ENCODE peak calls at places on chromosomes 2 and 18, in four cellular contexts. One of them, this sample, is unnamed.

GRCh38 chr2:128392207-128392606 is 73.5 kb upstream of the HS6ST1 start:
- DNase-seq in AG09319: no peak
- DNase-seq in HTR-8/SVneo: no peak
- DNase-seq in naive thymus-derived CD8-positive, alpha-beta T cell: no peak
- DNase-seq in this sample: no peak

GRCh38 chr18:39772155-39772919 is 2182.7 kb upstream of the PIK3C3 start:
- DNase-seq in AG09319: no peak
- DNase-seq in HTR-8/SVneo: no peak
- DNase-seq in naive thymus-derived CD8-positive, alpha-beta T cell: no peak
- DNase-seq in this sample: no peak

GRCh38 chr2:8548871-8549221 is 133.0 kb upstream of the ID2 start:
- DNase-seq in AG09319: no peak
- DNase-seq in HTR-8/SVneo: no peak
- DNase-seq in naive thymus-derived CD8-positive, alpha-beta T cell: no peak
- DNase-seq in this sample: no peak

GRCh38 chr2:208101716-208102631 is 22.4 kb downstream of the CRYGD start:
- DNase-seq in AG09319: no peak
- DNase-seq in HTR-8/SVneo: peak
- DNase-seq in naive thymus-derived CD8-positive, alpha-beta T cell: no peak
- DNase-seq in this sample: no peak

GRCh38 chr18:21000667-21001066 is 110.9 kb downstream of the ROCK1 start:
- DNase-seq in AG09319: no peak
- DNase-seq in HTR-8/SVneo: no peak
- DNase-seq in naive thymus-derived CD8-positive, alpha-beta T cell: no peak
- DNase-seq in this sample: no peak

GRCh38 chr2:202035089-202035940 is 1.7 kb downstream of the FZD7 start:
- DNase-seq in AG09319: peak
- DNase-seq in HTR-8/SVneo: no peak
- DNase-seq in naive thymus-derived CD8-positive, alpha-beta T cell: peak
- DNase-seq in this sample: peak

GRCh38 chr2:41884718-41885117 is 163.1 kb upstream of the PKDCC start:
- DNase-seq in AG09319: no peak
- DNase-seq in HTR-8/SVneo: no peak
- DNase-seq in naive thymus-derived CD8-positive, alpha-beta T cell: no peak
- DNase-seq in this sample: no peak

GRCh38 chr18:46755315-46756171 is 1.3 kb downstream of the ST8SIA5 start:
- DNase-seq in AG09319: no peak
- DNase-seq in HTR-8/SVneo: no peak
- DNase-seq in naive thymus-derived CD8-positive, alpha-beta T cell: no peak
- DNase-seq in this sample: no peak

GRCh38 chr2:120797421-120798289 is 62.0 kb downstream of the GLI2 start:
- DNase-seq in AG09319: no peak
- DNase-seq in HTR-8/SVneo: no peak
- DNase-seq in naive thymus-derived CD8-positive, alpha-beta T cell: no peak
- DNase-seq in this sample: no peak

GRCh38 chr2:158205215-158205614 is 103.5 kb downstream of the UPP2 start:
- DNase-seq in AG09319: no peak
- DNase-seq in HTR-8/SVneo: no peak
- DNase-seq in naive thymus-derived CD8-positive, alpha-beta T cell: no peak
- DNase-seq in this sample: no peak

GRCh38 chr2:176107731-176108181 is 676 bp downstream of the HOXD11 start:
- DNase-seq in AG09319: no peak
- DNase-seq in HTR-8/SVneo: no peak
- DNase-seq in naive thymus-derived CD8-positive, alpha-beta T cell: no peak
- DNase-seq in this sample: no peak

GRCh38 chr2:15506231-15506819 is 54.8 kb downstream of the NBAS start:
- DNase-seq in AG09319: no peak
- DNase-seq in HTR-8/SVneo: no peak
- DNase-seq in naive thymus-derived CD8-positive, alpha-beta T cell: no peak
- DNase-seq in this sample: no peak

GRCh38 chr2:104769096-104769495 is 84.8 kb upstream of the POU3F3 start:
- DNase-seq in AG09319: peak
- DNase-seq in HTR-8/SVneo: no peak
- DNase-seq in naive thymus-derived CD8-positive, alpha-beta T cell: no peak
- DNase-seq in this sample: no peak

GRCh38 chr2:96163768-96164429 is 18.7 kb upstream of the DUSP2 start:
- DNase-seq in AG09319: no peak
- DNase-seq in HTR-8/SVneo: no peak
- DNase-seq in naive thymus-derived CD8-positive, alpha-beta T cell: peak
- DNase-seq in this sample: peak

GRCh38 chr2:134771313-134771801 is 52.6 kb upstream of the TMEM163 start:
- DNase-seq in AG09319: no peak
- DNase-seq in HTR-8/SVneo: no peak
- DNase-seq in naive thymus-derived CD8-positive, alpha-beta T cell: no peak
- DNase-seq in this sample: no peak

GRCh38 chr2:126908721-126909177 is 10.1 kb downstream of the TEX51 start:
- DNase-seq in AG09319: no peak
- DNase-seq in HTR-8/SVneo: no peak
- DNase-seq in naive thymus-derived CD8-positive, alpha-beta T cell: no peak
- DNase-seq in this sample: no peak

GRCh38 chr2:16168506-16169264 is 228.3 kb downstream of the MYCN start:
- DNase-seq in AG09319: no peak
- DNase-seq in HTR-8/SVneo: no peak
- DNase-seq in naive thymus-derived CD8-positive, alpha-beta T cell: no peak
- DNase-seq in this sample: no peak

GRCh38 chr2:20633794-20634259 is 17.1 kb downstream of the HS1BP3 start:
- DNase-seq in AG09319: no peak
- DNase-seq in HTR-8/SVneo: no peak
- DNase-seq in naive thymus-derived CD8-positive, alpha-beta T cell: no peak
- DNase-seq in this sample: no peak

GRCh38 chr2:224183086-224183485 is 144.0 kb upstream of the SERPINE2 start:
- DNase-seq in AG09319: no peak
- DNase-seq in HTR-8/SVneo: no peak
- DNase-seq in naive thymus-derived CD8-positive, alpha-beta T cell: no peak
- DNase-seq in this sample: no peak

GRCh38 chr18:10045296-10045891 is 131.6 kb downstream of the VAPA start:
- DNase-seq in AG09319: no peak
- DNase-seq in HTR-8/SVneo: no peak
- DNase-seq in naive thymus-derived CD8-positive, alpha-beta T cell: no peak
- DNase-seq in this sample: no peak

GRCh38 chr2:153770359-153770991 is 101.2 kb upstream of the GALNT13 start:
- DNase-seq in AG09319: no peak
- DNase-seq in HTR-8/SVneo: no peak
- DNase-seq in naive thymus-derived CD8-positive, alpha-beta T cell: no peak
- DNase-seq in this sample: no peak

GRCh38 chr2:225998653-225999052 is 599.1 kb downstream of the NYAP2 start:
- DNase-seq in AG09319: no peak
- DNase-seq in HTR-8/SVneo: no peak
- DNase-seq in naive thymus-derived CD8-positive, alpha-beta T cell: no peak
- DNase-seq in this sample: no peak

GRCh38 chr2:235050992-235051351 is 99.2 kb downstream of the SH3BP4 start:
- DNase-seq in AG09319: peak
- DNase-seq in HTR-8/SVneo: peak
- DNase-seq in naive thymus-derived CD8-positive, alpha-beta T cell: no peak
- DNase-seq in this sample: no peak

This sample was measured in stimulated activated naive B cell treated with anti-CD40 and anti-IgM and Interleukin-4, amounts not matched to agents 10 μg/mL and 1 μg/mL and 100 μg/mL, for 72 hours.